ENCODE peak calls at places on chromosome 12, in four cellular contexts. Q, Y, R and N are unnamed samples. For H3K36me3, the result is how much of the 10 kb centered on the place peaks cover.

GRCh38 chr12:81147286-81147919 is 69.5 kb downstream of the ACSS3 start:
- DNase-seq in Q (no peak), Y (no peak), R (no peak), N (no peak)

GRCh38 chr12:3938042-3938544 is 64.9 kb upstream of the PARP11 start:
- DNase-seq in R (no peak), Y (no peak), Q (no peak), N (no peak)

GRCh38 chr12:127742231-127742630 is 524.7 kb upstream of the TMEM132C start:
- DNase-seq in Q (no peak), R (no peak), Y (no peak), N (no peak)

GRCh38 chr12:47766496-47767196 is 6.4 kb upstream of the SLC48A1 start:
- DNase-seq in Q (no peak), Y (no peak), R (no peak), N (peak)

GRCh38 chr12:103530352-103530751 is 34.6 kb upstream of the C12orf42 start:
- DNase-seq in R (no peak), Y (no peak), Q (no peak), N (no peak)

GRCh38 chr12:6821674-6822433 is at the start of gene GPR162:
- DNase-seq in Y (no peak), Q (peak), R (no peak), N (peak)

GRCh38 chr12:49671051-49671765 is 36.0 kb downstream of the FMNL3 start:
- DNase-seq in R (peak), Q (no peak), Y (no peak), N (no peak)

GRCh38 chr12:8852119-8852518 is 29.7 kb downstream of the A2ML1 start:
- DNase-seq in R (no peak), Y (no peak), Q (no peak), N (no peak)

GRCh38 chr12:6463211-6463610 is 7.3 kb downstream of the VAMP1 start:
- DNase-seq in R (peak), Q (no peak), Y (no peak), N (no peak)

GRCh38 chr12:32566663-32567634 is 112.2 kb upstream of the DNM1L start:
- DNase-seq in Q (no peak), Y (no peak), R (no peak), N (no peak)

GRCh38 chr12:98893601-98894411 is 248.7 kb downstream of the APAF1 start:
- DNase-seq in Y (no peak), Q (peak), R (no peak), N (no peak)

GRCh38 chr12:26838888-26839416 is 6.0 kb upstream of the ITPR2 start:
- DNase-seq in R (no peak), Q (no peak), Y (no peak), N (no peak)

GRCh38 chr12:14810953-14811483 is 3.0 kb downstream of the SMCO3 start:
- DNase-seq in R (no peak), Y (no peak), Q (peak), N (no peak)

GRCh38 chr12:124754949-124755800 is 108.5 kb downstream of the SCARB1 start:
- DNase-seq in Q (peak), Y (peak), R (peak), N (peak)

GRCh38 chr12:100593490-100593889 is 20.0 kb downstream of the GAS2L3 start:
- DNase-seq in Y (no peak), R (no peak), Q (peak), N (no peak)

GRCh38 chr12:78759387-78759786 is 105.2 kb upstream of the SYT1 start:
- DNase-seq in Q (peak), R (no peak), Y (no peak), N (no peak)

GRCh38 chr12:63138484-63138883 is 12.5 kb downstream of the AVPR1A start:
- DNase-seq in Q (no peak), R (no peak), Y (no peak), N (no peak)

GRCh38 chr12:22598141-22598762 is 26.7 kb upstream of the ETNK1 start:
- DNase-seq in Y (no peak), R (no peak), Q (no peak), N (no peak)

GRCh38 chr12:26791328-26791791 is 41.6 kb downstream of the ITPR2 start:
- DNase-seq in Q (peak), R (no peak), Y (no peak), N (no peak)

GRCh38 chr12:64627781-64628180 is 17.5 kb downstream of the RASSF3 start:
- DNase-seq in Y (no peak), Q (peak), R (no peak), N (no peak)

GRCh38 chr12:96073346-96074336 is 38.3 kb upstream of the LTA4H start:
- DNase-seq in Y (no peak), R (no peak), Q (no peak), N (no peak)

GRCh38 chr12:46383654-46384450 is 11.3 kb upstream of the SLC38A2 start:
- DNase-seq in R (peak), Q (peak), Y (peak), N (peak)

GRCh38 chr12:58655375-58655774 is 264.9 kb downstream of the LRIG3 start:
- DNase-seq in R (no peak), Y (no peak), Q (no peak), N (no peak)

GRCh38 chr12:93419388-93420034 is 22.2 kb downstream of the UBE2N start:
- DNase-seq in Q (peak), Y (no peak), R (no peak), N (no peak)

GRCh38 chr12:131604146-131604844 is 106.6 kb upstream of the SFSWAP start:
- DNase-seq in Q (no peak), Y (no peak), R (peak), N (no peak)

GRCh38 chr12:6765634-6766581 is at the start of gene PTMS:
- DNase-seq in Y (peak), R (no peak), Q (peak), N (peak)

GRCh38 chr12:115103884-115104883 is 420.2 kb upstream of the TBX3 start:
- DNase-seq in Q (peak), R (no peak), Y (peak), N (no peak)

GRCh38 chr12:80268924-80269749 is 169.8 kb downstream of the OTOGL start:
- DNase-seq in Y (no peak), Q (peak), R (no peak), N (no peak)

GRCh38 chr12:121719926-121720414 is 7.4 kb downstream of the TMEM120B start:
- DNase-seq in Y (no peak), Q (peak), R (no peak), N (no peak)

GRCh38 chr12:47753021-47754001 is 5.4 kb downstream of the RAPGEF3 start:
- DNase-seq in Q (no peak), R (no peak), Y (peak), N (peak)

GRCh38 chr12:87413784-87414183 is 615.4 kb downstream of the C12orf50 start:
- DNase-seq in Q (peak), R (no peak), Y (no peak), N (no peak)

GRCh38 chr12:105444809-105445102 is 114.3 kb downstream of the C12orf75 start:
- DNase-seq in R (no peak), Y (no peak), Q (no peak), N (no peak)

GRCh38 chr12:16526693-16527092 is 79.3 kb downstream of the LMO3 start:
- DNase-seq in R (no peak), Q (peak), Y (no peak), N (no peak)

GRCh38 chr12:16881986-16882385 is 276.0 kb upstream of the LMO3 start:
- DNase-seq in Q (no peak), R (no peak), Y (no peak), N (no peak)

GRCh38 chr12:101823891-101824290 is 6.9 kb downstream of the GNPTAB start:
- DNase-seq in Q (peak), Y (peak), R (peak), N (no peak)

DNA sequence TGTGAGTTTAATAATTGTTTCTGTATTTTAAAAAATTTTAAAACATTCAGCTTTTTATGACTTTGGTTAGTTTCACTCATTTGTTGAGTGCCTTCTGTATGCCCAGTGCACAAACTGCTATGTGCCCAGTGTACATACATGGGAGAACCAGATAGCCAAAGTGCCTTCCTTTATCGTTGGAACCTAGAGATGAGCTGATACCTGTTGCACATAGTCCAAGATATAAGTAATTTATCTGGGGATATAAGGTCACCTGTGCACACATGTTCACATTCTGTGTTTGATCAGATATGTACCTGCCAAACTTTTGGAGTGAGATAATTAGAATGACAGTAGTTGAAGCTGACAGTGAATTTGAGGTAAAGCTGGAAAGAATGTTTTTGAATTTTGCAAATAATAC is 37.9 kb downstream of the RAB21 start:
- DNase-seq in Q (no peak), R (no peak), Y (no peak), N (no peak)
- H3K36me3 ChIP-seq in Q (under half), R (under half), Y (under half), N (under half)

GRCh38 chr12:113248046-113248825 is 27.0 kb downstream of the TPCN1 start:
- DNase-seq in Y (no peak), Q (no peak), R (no peak), N (no peak)
- H3K27ac ChIP-seq in Y (peak), Q (no peak), R (no peak), N (peak)

GRCh38 chr12:18646307-18646706 is 91.5 kb downstream of the PLCZ1 start:
- DNase-seq in Y (no peak), Q (no peak), R (no peak), N (no peak)

GRCh38 chr12:18655351-18655750 is 82.5 kb downstream of the PLCZ1 start:
- DNase-seq in Y (no peak), Q (no peak), R (no peak), N (no peak)

GRCh38 chr12:18653465-18653864 is 84.3 kb downstream of the PLCZ1 start:
- DNase-seq in Y (no peak), Q (no peak), R (no peak), N (no peak)

DNA sequence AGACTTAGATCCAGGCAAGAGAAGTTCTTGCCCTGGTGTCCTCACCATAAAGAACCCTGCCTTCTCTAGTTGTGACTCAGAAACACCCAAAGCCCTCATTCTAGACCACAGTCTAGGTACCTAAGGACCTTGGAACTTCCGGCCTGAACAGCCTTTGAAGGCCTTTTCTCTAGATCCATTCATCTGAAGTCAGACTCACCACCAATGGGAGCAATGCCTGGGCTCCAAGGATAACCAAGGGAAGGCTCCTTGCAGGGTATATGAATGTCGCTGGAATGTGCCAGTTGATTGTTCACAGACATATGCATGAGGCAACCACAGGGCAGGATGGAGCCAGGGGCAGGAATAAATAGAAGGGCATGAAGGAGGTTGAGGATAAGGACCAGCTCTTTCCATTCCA is 86.3 kb downstream of the PLCZ1 start:
- DNase-seq in Q (no peak), R (no peak), Y (no peak), N (no peak)
- TF ChIP-seq CTCF in Q (no peak), R (no peak), Y (no peak), N (no peak)

GRCh38 chr12:52416788-52417187 is 10.7 kb upstream of the KRT82 start:
- DNase-seq in R (no peak), Y (no peak), Q (no peak), N (no peak)
- H3K36me3 ChIP-seq in R (under half), Y (under half), Q (under half), N (under half)

GRCh38 chr12:94435511-94435927 is 24.1 kb downstream of the CEP83 start:
- DNase-seq in R (no peak), Y (no peak), Q (no peak), N (no peak)
- H3K27ac ChIP-seq in R (no peak), Y (no peak), Q (no peak), N (no peak)

GRCh38 chr12:109612003-109612402 is 38.4 kb downstream of the MVK start:
- DNase-seq in R (no peak), Q (no peak), Y (no peak), N (no peak)

GRCh38 chr12:109613611-109614455 is 40.2 kb downstream of the MVK start:
- DNase-seq in Q (no peak), R (no peak), Y (no peak), N (no peak)

GRCh38 chr12:109610523-109610922 is 36.9 kb downstream of the MVK start:
- DNase-seq in Y (no peak), R (no peak), Q (no peak), N (no peak)

GRCh38 chr12:109611223-109611622 is 37.6 kb downstream of the MVK start:
- DNase-seq in Q (no peak), Y (no peak), R (no peak), N (no peak)

GRCh38 chr12:109612975-109613502 is 39.4 kb downstream of the MVK start:
- DNase-seq in R (no peak), Q (no peak), Y (no peak), N (no peak)
- TF ChIP-seq CTCF in R (no peak), Q (peak), Y (no peak), N (no peak)